ENCODE peak calls at places on chromosomes 1 and 21, in ten cellular contexts. One of them, this sample, is unnamed.
A peak's percentile ranks its signal among the peaks of the same experiment; 100 is the strongest.

GRCh38 chr1:188429385-188429784 is 1600.6 kb downstream of the PLA2G4A start:
- DNase-seq in mucosa of descending colon: no peak
- DNase-seq in BJ: no peak
- DNase-seq in AG09309: no peak
- DNase-seq in psoas muscle: no peak
- DNase-seq in CD8-positive, alpha-beta T cell: no peak
- DNase-seq in fibroblast of villous mesenchyme: peak; percentile 21
- DNase-seq in adrenal gland: no peak
- DNase-seq in astrocyte: no peak
- DNase-seq in cardiac fibroblast: peak; percentile 2
- DNase-seq in this sample: no peak

GRCh38 chr1:180911640-180912161 is 996 bp upstream of the KIAA1614 start:
- DNase-seq in adrenal gland: no peak
- DNase-seq in fibroblast of villous mesenchyme: peak; percentile 36
- DNase-seq in astrocyte: no peak
- DNase-seq in AG09309: no peak
- DNase-seq in psoas muscle: no peak
- DNase-seq in mucosa of descending colon: no peak
- DNase-seq in CD8-positive, alpha-beta T cell: no peak
- DNase-seq in BJ: no peak
- DNase-seq in cardiac fibroblast: peak; percentile 40
- DNase-seq in this sample: no peak

GRCh38 chr21:36491191-36491916 is 11.4 kb upstream of the CLDN14 start:
- DNase-seq in CD8-positive, alpha-beta T cell: no peak
- DNase-seq in psoas muscle: no peak
- DNase-seq in BJ: peak; percentile 51
- DNase-seq in astrocyte: peak; percentile 37
- DNase-seq in cardiac fibroblast: no peak
- DNase-seq in AG09309: peak; percentile 61
- DNase-seq in adrenal gland: no peak
- DNase-seq in mucosa of descending colon: peak; percentile 42
- DNase-seq in fibroblast of villous mesenchyme: peak; percentile 56
- DNase-seq in this sample: no peak

GRCh38 chr1:42108309-42108708 is 44.9 kb upstream of the GUCA2B start:
- DNase-seq in BJ: no peak
- DNase-seq in fibroblast of villous mesenchyme: no peak
- DNase-seq in adrenal gland: no peak
- DNase-seq in astrocyte: no peak
- DNase-seq in cardiac fibroblast: no peak
- DNase-seq in AG09309: no peak
- DNase-seq in psoas muscle: no peak
- DNase-seq in mucosa of descending colon: no peak
- DNase-seq in CD8-positive, alpha-beta T cell: no peak
- DNase-seq in this sample: no peak

GRCh38 chr1:25033030-25033827 is 103.2 kb upstream of the RUNX3 start:
- DNase-seq in AG09309: no peak
- DNase-seq in BJ: no peak
- DNase-seq in fibroblast of villous mesenchyme: no peak
- DNase-seq in psoas muscle: no peak
- DNase-seq in mucosa of descending colon: no peak
- DNase-seq in adrenal gland: no peak
- DNase-seq in cardiac fibroblast: no peak
- DNase-seq in CD8-positive, alpha-beta T cell: no peak
- DNase-seq in astrocyte: no peak
- DNase-seq in this sample: no peak

GRCh38 chr1:119091618-119092017 is 48.8 kb downstream of the WARS2 start:
- DNase-seq in adrenal gland: no peak
- DNase-seq in mucosa of descending colon: no peak
- DNase-seq in CD8-positive, alpha-beta T cell: no peak
- DNase-seq in astrocyte: peak; percentile 11
- DNase-seq in fibroblast of villous mesenchyme: no peak
- DNase-seq in AG09309: no peak
- DNase-seq in psoas muscle: no peak
- DNase-seq in BJ: no peak
- DNase-seq in cardiac fibroblast: no peak
- DNase-seq in this sample: no peak

GRCh38 chr1:151718011-151718431 is 1.4 kb upstream of the CELF3 start:
- DNase-seq in CD8-positive, alpha-beta T cell: no peak
- DNase-seq in AG09309: no peak
- DNase-seq in BJ: no peak
- DNase-seq in astrocyte: no peak
- DNase-seq in adrenal gland: no peak
- DNase-seq in cardiac fibroblast: peak; percentile 34
- DNase-seq in mucosa of descending colon: no peak
- DNase-seq in fibroblast of villous mesenchyme: no peak
- DNase-seq in psoas muscle: no peak
- DNase-seq in this sample: no peak

GRCh38 chr1:244154882-244155531 is 103.9 kb downstream of the ZBTB18 start:
- DNase-seq in CD8-positive, alpha-beta T cell: no peak
- DNase-seq in BJ: no peak
- DNase-seq in astrocyte: no peak
- DNase-seq in fibroblast of villous mesenchyme: no peak
- DNase-seq in psoas muscle: peak; percentile 75
- DNase-seq in AG09309: no peak
- DNase-seq in adrenal gland: peak; percentile 16
- DNase-seq in mucosa of descending colon: no peak
- DNase-seq in cardiac fibroblast: no peak
- DNase-seq in this sample: no peak

GRCh38 chr1:246658567-246658966 is 65.6 kb upstream of the SCCPDH start:
- DNase-seq in adrenal gland: peak; percentile 84
- DNase-seq in astrocyte: no peak
- DNase-seq in CD8-positive, alpha-beta T cell: no peak
- DNase-seq in mucosa of descending colon: no peak
- DNase-seq in psoas muscle: peak; percentile 68
- DNase-seq in BJ: no peak
- DNase-seq in AG09309: no peak
- DNase-seq in fibroblast of villous mesenchyme: no peak
- DNase-seq in cardiac fibroblast: no peak
- DNase-seq in this sample: no peak

GRCh38 chr1:206905295-206906164 is 8.3 kb downstream of the IL24 start:
- DNase-seq in AG09309: peak; percentile 88
- DNase-seq in psoas muscle: no peak
- DNase-seq in cardiac fibroblast: peak; percentile 85
- DNase-seq in mucosa of descending colon: no peak
- DNase-seq in astrocyte: peak; percentile 90
- DNase-seq in adrenal gland: no peak
- DNase-seq in BJ: peak; percentile 83
- DNase-seq in CD8-positive, alpha-beta T cell: no peak
- DNase-seq in fibroblast of villous mesenchyme: peak; percentile 81
- DNase-seq in this sample: no peak

GRCh38 chr1:97630281-97630680 is 290.6 kb downstream of the DPYD start:
- DNase-seq in cardiac fibroblast: no peak
- DNase-seq in AG09309: no peak
- DNase-seq in fibroblast of villous mesenchyme: no peak
- DNase-seq in adrenal gland: no peak
- DNase-seq in BJ: no peak
- DNase-seq in mucosa of descending colon: no peak
- DNase-seq in astrocyte: no peak
- DNase-seq in CD8-positive, alpha-beta T cell: no peak
- DNase-seq in psoas muscle: no peak
- DNase-seq in this sample: no peak

GRCh38 chr21:34570315-34570714 is 44.6 kb downstream of the RCAN1 start:
- DNase-seq in astrocyte: no peak
- DNase-seq in fibroblast of villous mesenchyme: peak; percentile 56
- DNase-seq in psoas muscle: no peak
- DNase-seq in BJ: no peak
- DNase-seq in adrenal gland: no peak
- DNase-seq in mucosa of descending colon: no peak
- DNase-seq in CD8-positive, alpha-beta T cell: no peak
- DNase-seq in AG09309: no peak
- DNase-seq in cardiac fibroblast: peak; percentile 60
- DNase-seq in this sample: no peak

GRCh38 chr21:26116456-26117011 is 54.0 kb downstream of the APP start:
- DNase-seq in fibroblast of villous mesenchyme: peak; percentile 83
- DNase-seq in psoas muscle: no peak
- DNase-seq in mucosa of descending colon: no peak
- DNase-seq in CD8-positive, alpha-beta T cell: no peak
- DNase-seq in adrenal gland: no peak
- DNase-seq in astrocyte: peak; percentile 49
- DNase-seq in BJ: peak; percentile 56
- DNase-seq in AG09309: peak; percentile 74
- DNase-seq in cardiac fibroblast: peak; percentile 68
- DNase-seq in this sample: no peak

GRCh38 chr1:17557986-17558385 is 18.5 kb downstream of the ARHGEF10L start:
- DNase-seq in cardiac fibroblast: no peak
- DNase-seq in AG09309: no peak
- DNase-seq in adrenal gland: no peak
- DNase-seq in psoas muscle: no peak
- DNase-seq in BJ: no peak
- DNase-seq in fibroblast of villous mesenchyme: no peak
- DNase-seq in CD8-positive, alpha-beta T cell: no peak
- DNase-seq in astrocyte: no peak
- DNase-seq in mucosa of descending colon: no peak
- DNase-seq in this sample: no peak

GRCh38 chr1:52571783-52572182 is 18.9 kb upstream of the TUT4 start:
- DNase-seq in adrenal gland: no peak
- DNase-seq in mucosa of descending colon: no peak
- DNase-seq in AG09309: no peak
- DNase-seq in BJ: no peak
- DNase-seq in fibroblast of villous mesenchyme: peak; percentile 28
- DNase-seq in astrocyte: no peak
- DNase-seq in cardiac fibroblast: peak; percentile 25
- DNase-seq in CD8-positive, alpha-beta T cell: no peak
- DNase-seq in psoas muscle: no peak
- DNase-seq in this sample: no peak

GRCh38 chr1:219555031-219555667 is 57.8 kb downstream of the ZC3H11B start:
- DNase-seq in fibroblast of villous mesenchyme: no peak
- DNase-seq in adrenal gland: no peak
- DNase-seq in CD8-positive, alpha-beta T cell: no peak
- DNase-seq in psoas muscle: no peak
- DNase-seq in AG09309: peak; percentile 18
- DNase-seq in astrocyte: peak; percentile 88
- DNase-seq in BJ: no peak
- DNase-seq in mucosa of descending colon: no peak
- DNase-seq in cardiac fibroblast: peak; percentile 36
- DNase-seq in this sample: no peak

GRCh38 chr1:225880636-225881035 is 1.5 kb downstream of the TMEM63A start:
- DNase-seq in astrocyte: no peak
- DNase-seq in mucosa of descending colon: no peak
- DNase-seq in CD8-positive, alpha-beta T cell: no peak
- DNase-seq in AG09309: no peak
- DNase-seq in BJ: no peak
- DNase-seq in cardiac fibroblast: no peak
- DNase-seq in fibroblast of villous mesenchyme: no peak
- DNase-seq in adrenal gland: no peak
- DNase-seq in psoas muscle: no peak
- DNase-seq in this sample: no peak
- H3K4me3 ChIP-seq in astrocyte: no peak overlapping the region
- H3K4me3 ChIP-seq in mucosa of descending colon: no peak overlapping the region
- H3K4me3 ChIP-seq in CD8-positive, alpha-beta T cell: peak overlapping the region; percentile 85
- H3K4me3 ChIP-seq in AG09309: no peak overlapping the region
- H3K4me3 ChIP-seq in BJ: no peak overlapping the region
- H3K4me3 ChIP-seq in cardiac fibroblast: peak overlapping the region; percentile 99
- H3K4me3 ChIP-seq in fibroblast of villous mesenchyme: peak overlapping the region; percentile 96
- H3K4me3 ChIP-seq in adrenal gland: no peak overlapping the region
- H3K4me3 ChIP-seq in psoas muscle: peak overlapping the region; percentile 100
- H3K4me3 ChIP-seq in this sample: peak overlapping the region; percentile 97

DNA sequence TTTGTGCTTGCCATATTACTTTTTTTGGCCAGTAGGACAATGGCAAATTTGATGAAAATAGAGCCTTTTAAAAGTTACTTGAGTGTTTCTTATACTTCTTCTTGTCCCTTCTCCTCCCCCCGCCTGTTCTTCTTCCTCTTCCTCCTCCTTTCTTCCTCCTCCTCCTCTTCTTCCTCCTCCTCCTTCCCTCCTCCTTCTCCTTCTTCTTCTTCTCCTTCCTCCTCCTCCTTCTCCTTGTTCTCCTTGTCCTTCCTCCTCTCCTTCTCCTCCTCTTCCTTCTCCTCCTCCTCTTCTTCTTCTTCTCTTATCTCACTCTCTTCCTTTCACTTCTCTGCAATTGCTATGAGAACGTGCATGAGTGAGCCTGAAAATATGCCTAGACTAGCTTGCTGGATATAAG is 466.2 kb upstream of the NR5A2 start:
- DNase-seq in psoas muscle: no peak
- DNase-seq in mucosa of descending colon: no peak
- DNase-seq in adrenal gland: no peak
- DNase-seq in AG09309: no peak
- DNase-seq in fibroblast of villous mesenchyme: no peak
- DNase-seq in CD8-positive, alpha-beta T cell: no peak
- DNase-seq in cardiac fibroblast: no peak
- DNase-seq in BJ: no peak
- DNase-seq in astrocyte: no peak
- DNase-seq in this sample: no peak
- TF ChIP-seq CTCF in psoas muscle: no peak
- TF ChIP-seq CTCF in mucosa of descending colon: no peak
- TF ChIP-seq CTCF in adrenal gland: no peak
- TF ChIP-seq CTCF in AG09309: no peak
- TF ChIP-seq CTCF in fibroblast of villous mesenchyme: no peak
- TF ChIP-seq CTCF in CD8-positive, alpha-beta T cell: no peak
- TF ChIP-seq CTCF in cardiac fibroblast: no peak
- TF ChIP-seq CTCF in BJ: no peak
- TF ChIP-seq CTCF in astrocyte: no peak
- TF ChIP-seq CTCF in this sample: no peak

DNA sequence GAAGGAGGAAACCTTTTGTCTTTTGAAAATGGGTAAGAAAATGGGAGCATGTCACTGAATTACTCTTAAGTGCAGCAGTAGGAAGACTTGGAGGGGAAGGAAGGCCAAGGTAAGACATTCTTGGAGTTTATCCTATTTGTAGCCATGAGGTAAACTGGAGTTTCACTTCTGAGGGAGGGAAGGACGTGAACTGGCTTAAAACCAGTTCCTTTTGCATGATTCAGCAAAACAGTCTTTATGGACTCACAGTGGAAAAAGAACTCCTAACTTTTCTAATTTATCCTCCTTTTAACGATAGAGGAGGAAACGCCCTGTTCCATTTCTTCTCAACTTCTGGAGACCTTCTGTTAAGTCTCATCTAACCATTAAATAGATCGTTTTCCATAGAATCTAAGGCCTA is 2.5 kb downstream of the PRDX6 start:
- DNase-seq in psoas muscle: no peak
- DNase-seq in fibroblast of villous mesenchyme: peak; percentile 62
- DNase-seq in astrocyte: peak; percentile 23
- DNase-seq in adrenal gland: no peak
- DNase-seq in cardiac fibroblast: peak; percentile 51
- DNase-seq in BJ: no peak
- DNase-seq in mucosa of descending colon: no peak
- DNase-seq in AG09309: no peak
- DNase-seq in CD8-positive, alpha-beta T cell: no peak
- DNase-seq in this sample: no peak
- H3K4me3 ChIP-seq in psoas muscle: peak overlapping the region; percentile 88
- H3K4me3 ChIP-seq in fibroblast of villous mesenchyme: peak overlapping the region; percentile 87
- H3K4me3 ChIP-seq in astrocyte: peak overlapping the region; percentile 85
- H3K4me3 ChIP-seq in adrenal gland: no peak overlapping the region
- H3K4me3 ChIP-seq in cardiac fibroblast: peak overlapping the region; percentile 85
- H3K4me3 ChIP-seq in BJ: peak overlapping the region; percentile 82
- H3K4me3 ChIP-seq in mucosa of descending colon: no peak overlapping the region
- H3K4me3 ChIP-seq in AG09309: peak overlapping the region; percentile 68
- H3K4me3 ChIP-seq in CD8-positive, alpha-beta T cell: no peak overlapping the region
- H3K4me3 ChIP-seq in this sample: peak overlapping the region; percentile 92

DNA sequence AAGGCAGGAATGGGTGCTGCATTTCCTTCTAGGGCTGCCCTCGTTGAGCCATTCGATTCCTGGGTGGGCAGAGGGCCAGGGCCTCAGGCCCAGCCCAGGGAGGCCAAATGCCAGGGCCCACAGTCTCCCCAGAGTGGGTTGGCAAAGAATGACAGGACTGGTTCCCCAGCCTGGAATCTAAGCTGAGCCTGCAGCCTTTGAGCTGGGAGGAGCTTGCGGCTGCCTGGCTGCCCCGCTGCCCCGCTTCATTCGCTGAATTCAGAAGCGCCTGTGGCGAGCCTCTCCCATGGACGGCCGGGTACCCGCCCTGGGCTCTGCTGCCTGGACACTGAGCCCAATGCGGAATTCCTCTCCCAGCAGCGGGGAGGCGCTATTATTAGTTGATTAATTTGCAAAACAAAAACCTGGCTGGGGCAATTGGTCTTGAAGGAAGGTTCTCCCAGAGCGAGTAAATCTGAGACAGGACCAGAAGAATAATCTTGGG is 32.3 kb upstream of the TARDBP start:
- DNase-seq in mucosa of descending colon: peak; percentile 85
- DNase-seq in psoas muscle: peak; percentile 91
- DNase-seq in AG09309: peak; percentile 74
- DNase-seq in fibroblast of villous mesenchyme: peak; percentile 55
- DNase-seq in adrenal gland: peak; percentile 81
- DNase-seq in cardiac fibroblast: peak; percentile 91
- DNase-seq in BJ: no peak
- DNase-seq in astrocyte: peak; percentile 64
- DNase-seq in CD8-positive, alpha-beta T cell: no peak
- DNase-seq in this sample: no peak
- TF ChIP-seq CTCF in mucosa of descending colon: no peak
- TF ChIP-seq CTCF in psoas muscle: peak; percentile 47
- TF ChIP-seq CTCF in AG09309: peak; percentile 47
- TF ChIP-seq CTCF in fibroblast of villous mesenchyme: no peak
- TF ChIP-seq CTCF in adrenal gland: peak; percentile 28
- TF ChIP-seq CTCF in cardiac fibroblast: peak; percentile 25
- TF ChIP-seq CTCF in BJ: peak; percentile 53
- TF ChIP-seq CTCF in astrocyte: peak; percentile 24
- TF ChIP-seq CTCF in CD8-positive, alpha-beta T cell: no peak
- TF ChIP-seq CTCF in this sample: peak; percentile 57